ENCODE peak calls at places on chromosomes 11 and 22, in four cellular contexts. G is breast epithelium, C is tibial artery, A is lower lobe of right lung. V is an unnamed sample.

GRCh38 chr11:101880208-101880607 is 34.6 kb upstream of the CEP126 start:
- DNase-seq in G (no peak), C (no peak), A (no peak), V (no peak)

GRCh38 chr11:58923300-58923788 is 15.9 kb upstream of the GLYATL1 start:
- DNase-seq in A (no peak), C (no peak), G (no peak), V (peak)

GRCh38 chr11:72724021-72724561 is 28.1 kb downstream of the ARAP1 start:
- DNase-seq in A (no peak), C (no peak), G (no peak), V (no peak)

GRCh38 chr11:119148855-119149370 is at the start of gene ABCG4:
- DNase-seq in G (no peak), C (no peak), A (peak), V (no peak)

GRCh38 chr11:129013737-129014475 is 71.2 kb upstream of the TP53AIP1 start:
- DNase-seq in A (no peak), C (no peak), G (no peak), V (peak)

GRCh38 chr22:25193548-25193947 is 6.1 kb upstream of the CRYBB3 start:
- DNase-seq in C (no peak), G (no peak), A (no peak), V (no peak)

GRCh38 chr11:11620251-11620965 is 1.4 kb downstream of the GALNT18 start:
- DNase-seq in C (peak), G (peak), A (peak), V (peak)

GRCh38 chr11:2433106-2433925 is 11.0 kb downstream of the TRPM5 start:
- DNase-seq in C (no peak), G (no peak), A (peak), V (no peak)

GRCh38 chr22:30866216-30866615 is 102.4 kb downstream of the MORC2 start:
- DNase-seq in C (peak), G (no peak), A (no peak), V (no peak)

GRCh38 chr11:131546218-131546895 is 175.9 kb downstream of the NTM start:
- DNase-seq in C (no peak), G (no peak), A (no peak), V (no peak)

GRCh38 chr11:70145025-70145529 is 58.0 kb upstream of the FADD start:
- DNase-seq in C (no peak), G (no peak), A (no peak), V (no peak)

GRCh38 chr11:88779551-88779950 is 286.2 kb downstream of the GRM5 start:
- DNase-seq in A (no peak), G (no peak), C (no peak), V (no peak)

GRCh38 chr11:36436589-36436988 is 73.5 kb downstream of the TRAF6 start:
- DNase-seq in A (no peak), G (no peak), C (no peak), V (no peak)

DNA sequence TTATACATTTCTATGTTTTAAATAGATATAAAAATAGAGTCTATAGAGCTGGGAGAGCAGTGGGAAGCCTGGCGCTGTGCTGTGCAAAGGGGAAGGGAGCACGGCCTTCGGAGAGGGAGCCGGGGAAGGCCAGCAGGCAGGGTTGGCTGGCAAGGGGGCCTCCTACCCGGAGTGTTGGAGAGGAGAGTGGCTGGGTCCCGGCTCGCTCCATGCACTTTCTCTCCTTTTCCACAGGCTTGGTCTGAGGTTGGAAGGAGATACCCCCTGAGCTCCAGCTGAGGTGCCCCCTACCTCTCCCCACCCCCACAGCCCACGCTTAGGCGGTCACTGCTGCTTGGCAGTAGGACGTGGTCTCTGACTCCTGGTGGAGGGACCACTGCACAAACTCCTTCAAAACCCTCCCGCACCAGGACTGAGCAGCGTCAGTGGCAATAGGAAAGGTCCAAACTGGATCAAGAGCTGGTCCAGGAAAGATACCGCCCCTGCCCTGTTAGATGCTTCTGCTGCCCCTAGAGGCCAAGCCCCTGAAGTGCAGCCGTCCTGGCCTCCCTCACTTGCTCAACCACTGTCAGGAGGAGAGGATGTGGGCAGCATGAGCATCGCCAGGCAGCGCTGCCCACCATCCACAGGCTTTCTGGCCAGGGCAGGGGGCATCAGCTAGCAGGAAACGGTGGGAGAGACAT is 52.9 kb downstream of the SYT13 start:
- DNase-seq in A (peak), G (no peak), C (peak), V (peak)
- TF ChIP-seq CTCF in A (peak), G (peak), C (peak), V (peak)

GRCh38 chr22:36405671-36406070 is 17.9 kb upstream of the MYH9 start:
- DNase-seq in A (peak), G (no peak), C (peak), V (no peak)

GRCh38 chr22:36406139-36406538 is 18.4 kb upstream of the MYH9 start:
- DNase-seq in C (no peak), A (no peak), G (no peak), V (no peak)

GRCh38 chr22:36404436-36404835 is 16.7 kb upstream of the MYH9 start:
- DNase-seq in C (no peak), G (no peak), A (no peak), V (no peak)

GRCh38 chr22:36406721-36407120 is 19.0 kb upstream of the MYH9 start:
- DNase-seq in A (no peak), G (no peak), C (no peak), V (no peak)

GRCh38 chr22:36405221-36405631 is 17.5 kb upstream of the MYH9 start:
- DNase-seq in A (no peak), C (no peak), G (no peak), V (no peak)
- H3K27ac ChIP-seq in A (peak), C (no peak), G (no peak), V (no peak)

GRCh38 chr22:41621099-41621910 is at the start of gene XRCC6:
- DNase-seq in G (peak), C (peak), A (peak), V (peak)
- TF ChIP-seq CTCF in G (no peak), C (no peak), A (no peak), V (no peak)

GRCh38 chr11:66080055-66080817 is 10.2 kb downstream of the PACS1 start:
- DNase-seq in G (no peak), C (peak), A (no peak), V (peak)
- H3K27ac ChIP-seq in G (peak), C (peak), A (peak), V (peak)

GRCh38 chr11:19951558-19952083 is 208.7 kb downstream of the DBX1 start:
- DNase-seq in A (no peak), G (no peak), C (no peak), V (no peak)
- TF ChIP-seq CTCF in A (peak), G (peak), C (peak), V (peak)

DNA sequence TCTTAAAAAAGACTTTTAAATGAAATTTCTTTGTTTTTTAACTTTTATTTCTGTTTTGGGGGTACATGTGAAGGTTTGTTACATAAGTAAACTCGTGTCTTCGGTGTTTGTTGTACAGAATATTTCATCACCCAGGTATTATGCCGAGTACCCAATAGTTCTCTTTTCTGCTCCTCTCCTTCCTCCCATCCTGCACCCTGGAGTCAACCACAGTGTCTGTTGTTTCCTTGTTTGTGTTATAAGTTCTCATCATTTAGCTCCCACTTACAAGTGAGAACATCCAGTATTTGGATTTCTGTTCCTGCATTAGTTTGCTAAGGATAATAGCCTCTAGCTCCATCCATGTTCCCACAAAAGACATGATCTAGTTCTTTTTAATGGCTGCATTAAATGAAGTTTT is 1.6 kb upstream of the GSTP1 start:
- DNase-seq in C (no peak), G (no peak), A (no peak), V (no peak)
- H3K27ac ChIP-seq in C (no peak), G (peak), A (peak), V (no peak)

GRCh38 chr22:37633693-37634504 is 5.6 kb upstream of the SH3BP1 start:
- DNase-seq in C (peak), G (no peak), A (peak), V (peak)
- TF ChIP-seq CTCF in C (no peak), G (no peak), A (peak), V (no peak)

DNA sequence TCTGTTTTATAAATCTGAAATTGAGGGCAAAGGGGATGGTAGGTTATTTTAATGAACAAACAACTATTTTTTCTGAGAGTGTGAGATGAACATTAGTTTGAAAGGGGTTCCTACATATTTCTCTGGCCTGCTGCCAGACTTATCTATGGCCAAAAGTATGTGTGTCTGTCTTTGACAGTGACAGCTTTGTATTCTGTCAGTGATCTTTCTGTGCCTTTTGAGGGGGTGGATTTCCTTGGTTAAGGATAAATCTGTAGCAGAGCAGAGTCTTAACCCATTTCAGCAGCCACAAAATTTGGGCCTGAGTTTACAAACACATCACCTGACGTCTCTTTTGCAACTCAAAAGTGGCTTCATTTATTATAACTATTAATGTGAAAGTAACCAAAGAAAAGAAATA is 30.9 kb downstream of the ZFTA start:
- DNase-seq in C (no peak), A (no peak), G (no peak), V (no peak)
- H3K27ac ChIP-seq in C (no peak), A (no peak), G (no peak), V (no peak)

GRCh38 chr11:61701298-61701993 is 21.3 kb downstream of the DAGLA start:
- DNase-seq in G (no peak), C (no peak), A (no peak), V (no peak)
- TF ChIP-seq CTCF in G (peak), C (no peak), A (peak), V (peak)

GRCh38 chr22:28815729-28816128 is 15.4 kb upstream of the XBP1 start:
- DNase-seq in A (no peak), C (no peak), G (no peak), V (no peak)
- H3K27ac ChIP-seq in A (peak), C (no peak), G (peak), V (no peak)

V was measured in colonic mucosa.